ENCODE peak calls at places on chromosomes 3 and 15, in six cellular contexts. Y, X, O, U, H and J are unnamed samples.

GRCh38 chr15:70608156-70608555 is 155.2 kb downstream of the UACA start:
- DNase-seq in Y (no peak), X (no peak), O (no peak), U (no peak), H (no peak), J (no peak)

GRCh38 chr15:99536422-99537033 is 29.3 kb upstream of the MEF2A start:
- DNase-seq in Y (no peak), X (peak), O (no peak), U (no peak), H (no peak), J (no peak)

GRCh38 chr3:127749787-127750225 is 72.5 kb downstream of the MGLL start:
- DNase-seq in Y (no peak), X (no peak), O (peak), U (no peak), H (no peak), J (no peak)

GRCh38 chr3:127911421-127911931 is 3.6 kb upstream of the KBTBD12 start:
- DNase-seq in Y (no peak), X (peak), O (no peak), U (no peak), H (no peak), J (no peak)

GRCh38 chr15:99621767-99622166 is 56.0 kb downstream of the MEF2A start:
- DNase-seq in Y (no peak), X (no peak), O (no peak), U (no peak), H (no peak), J (no peak)

GRCh38 chr3:52915245-52915772 is 18.0 kb upstream of the STIMATE start:
- DNase-seq in Y (no peak), X (no peak), O (peak), U (no peak), H (no peak), J (no peak)

GRCh38 chr3:156525808-156526207 is 29.1 kb downstream of the SSR3 start:
- DNase-seq in Y (no peak), X (no peak), O (no peak), U (no peak), H (no peak), J (no peak)

GRCh38 chr3:20648294-20648693 is 462.3 kb upstream of the SGO1 start:
- DNase-seq in Y (no peak), X (no peak), O (no peak), U (no peak), H (no peak), J (no peak)

GRCh38 chr3:13879946-13880810 is at the start of gene WNT7A:
- DNase-seq in Y (peak), X (peak), O (no peak), U (no peak), H (no peak), J (no peak)
- TF ChIP-seq CTCF in Y (peak), X (peak), O (no peak), U (no peak), H (peak), J (peak)

DNA sequence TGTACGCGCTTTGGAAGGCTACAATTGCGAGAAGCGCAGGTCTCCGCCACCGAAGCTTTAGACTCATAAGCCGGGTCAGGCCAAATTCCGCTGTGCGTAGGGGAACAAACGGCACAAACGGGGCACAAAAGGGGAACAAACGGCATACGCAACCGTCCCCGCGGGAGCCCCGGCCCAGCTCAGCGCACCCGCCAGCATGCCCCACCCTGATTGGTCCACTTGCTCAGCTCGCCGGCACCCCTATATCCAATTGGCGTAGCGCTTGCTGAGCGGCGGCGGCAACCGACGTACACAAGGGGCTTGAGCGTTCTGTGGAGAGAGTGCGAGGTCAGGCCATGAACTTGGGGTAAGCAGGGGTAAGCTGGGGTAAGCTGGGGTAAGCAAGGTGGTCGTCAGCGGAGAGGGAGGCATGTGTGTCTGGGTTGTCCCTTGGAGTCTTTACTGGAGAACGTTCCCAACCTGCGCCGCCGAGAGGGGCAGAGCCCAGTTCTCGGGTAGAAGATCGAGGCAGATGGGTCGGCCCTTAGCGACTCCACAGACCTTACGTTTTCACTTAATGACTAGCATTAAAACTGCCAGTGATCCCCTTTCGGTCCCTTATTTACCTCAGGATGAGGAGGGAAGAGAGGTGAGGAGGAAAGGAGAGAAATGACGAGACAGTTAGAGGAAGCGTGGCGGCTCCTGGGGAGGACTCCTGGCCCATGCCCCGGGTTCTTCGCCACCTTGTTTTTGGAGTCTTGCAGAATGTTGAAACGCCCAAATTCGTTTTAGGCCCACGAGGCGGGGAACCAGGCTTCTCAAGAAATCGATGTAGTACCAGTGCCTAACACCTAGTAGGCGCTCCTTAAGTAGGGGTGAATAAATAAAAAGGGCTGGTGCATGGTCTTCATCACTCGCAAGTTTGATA is at the start of gene CCDC66:
- DNase-seq in Y (peak), X (peak), O (peak), U (no peak), H (no peak), J (peak)
- TF ChIP-seq CTCF in Y (peak), X (peak), O (peak), U (peak), H (no peak), J (peak)

GRCh38 chr15:58308742-58309355 is 122.9 kb upstream of the LIPC start:
- DNase-seq in Y (no peak), X (no peak), O (no peak), U (no peak), H (no peak), J (no peak)
- TF ChIP-seq CTCF in Y (peak), X (no peak), O (no peak), U (no peak), H (no peak), J (no peak)

GRCh38 chr3:190249414-190249813 is 72.8 kb downstream of the CLDN1 start:
- DNase-seq in Y (no peak), X (no peak), O (no peak), U (no peak), H (no peak), J (no peak)
- TF ChIP-seq CTCF in Y (peak), X (no peak), O (no peak), U (no peak), H (no peak), J (no peak)

DNA sequence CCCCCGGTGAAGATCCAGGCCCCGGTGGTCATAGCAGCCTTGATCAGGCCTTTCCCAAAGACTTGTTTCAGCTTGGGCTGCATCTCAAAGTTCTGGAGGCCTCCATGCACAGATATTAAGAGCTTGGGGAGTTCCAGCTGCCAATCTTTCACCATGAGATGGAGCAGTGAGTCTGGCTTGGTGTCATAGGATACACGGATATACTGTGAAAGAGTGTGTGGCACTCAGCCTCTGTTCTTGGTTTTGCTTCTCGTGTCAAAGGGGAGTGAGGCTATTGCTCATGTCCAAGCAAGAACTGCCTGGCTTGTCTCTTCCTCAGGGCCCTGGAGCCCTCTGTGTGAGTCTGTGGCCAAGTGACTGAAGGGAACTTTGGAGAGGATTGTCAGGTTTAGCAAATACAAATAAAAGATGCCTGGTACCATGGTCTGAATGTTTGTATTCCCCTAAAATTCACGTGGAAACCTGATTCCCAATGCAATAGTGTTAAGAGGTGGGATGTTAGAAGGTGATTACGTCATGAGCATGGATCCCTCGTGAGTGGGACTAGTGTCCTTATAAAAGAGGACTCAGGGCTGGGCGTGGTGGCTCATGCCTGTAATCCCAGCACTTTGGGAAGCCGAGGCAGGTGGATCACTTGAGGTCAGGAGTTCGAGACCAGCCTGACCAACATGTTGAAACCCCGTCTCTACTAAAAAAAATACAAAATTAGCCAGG is 33.5 kb downstream of the TRPM1 start:
- DNase-seq in Y (no peak), X (no peak), O (no peak), U (no peak), H (no peak), J (no peak)
- TF ChIP-seq CTCF in Y (no peak), X (no peak), O (no peak), U (no peak), H (no peak), J (no peak)

GRCh38 chr3:194577985-194578905 is 55.0 kb downstream of the TMEM44 start:
- DNase-seq in Y (no peak), X (peak), O (no peak), U (no peak), H (no peak), J (no peak)

GRCh38 chr3:194574639-194575483 is 58.4 kb downstream of the TMEM44 start:
- DNase-seq in Y (no peak), X (no peak), O (no peak), U (no peak), H (no peak), J (no peak)

GRCh38 chr3:194573680-194574437 is 59.4 kb downstream of the TMEM44 start:
- DNase-seq in Y (peak), X (no peak), O (peak), U (no peak), H (no peak), J (no peak)

GRCh38 chr3:194572944-194573491 is 60.2 kb downstream of the TMEM44 start:
- DNase-seq in Y (no peak), X (no peak), O (no peak), U (no peak), H (no peak), J (no peak)

GRCh38 chr3:194575484-194576210 is 57.6 kb downstream of the TMEM44 start:
- DNase-seq in Y (peak), X (peak), O (no peak), U (no peak), H (no peak), J (peak)
- TF ChIP-seq CTCF in Y (peak), X (no peak), O (no peak), U (no peak), H (no peak), J (no peak)